ENCODE peak calls at places on chromosomes 6 and 20, in seven cellular contexts. T, F, O, Q, Z, K and J are unnamed samples.

GRCh38 chr6:141463237-141463977 is 669.3 kb upstream of the GJE1 start:
- DNase-seq in T (no peak), Q (no peak), O (no peak), K (no peak), F (no peak), Z (no peak), J (no peak)

GRCh38 chr20:25304025-25304549 is 56.2 kb downstream of the PYGB start:
- DNase-seq in K (no peak), Q (no peak), T (no peak), O (no peak), Z (no peak), F (no peak), J (no peak)

GRCh38 chr6:21331221-21331620 is 262.3 kb upstream of the SOX4 start:
- DNase-seq in O (no peak), K (no peak), T (no peak), Z (no peak), Q (no peak), F (no peak), J (no peak)

GRCh38 chr6:39956951-39957350 is 22.7 kb upstream of the MOCS1 start:
- DNase-seq in Z (no peak), O (no peak), F (no peak), K (no peak), Q (no peak), T (no peak), J (no peak)

GRCh38 chr6:4466769-4467480 is 309.3 kb upstream of the CDYL start:
- DNase-seq in Q (no peak), T (no peak), K (no peak), O (no peak), F (no peak), Z (no peak), J (peak)

GRCh38 chr20:56636701-56637100 is 7.6 kb downstream of the TFAP2C start:
- DNase-seq in T (no peak), O (no peak), Z (no peak), K (no peak), F (no peak), Q (no peak), J (no peak)

GRCh38 chr6:36947570-36948351 is 6.8 kb upstream of the PI16 start:
- DNase-seq in F (peak), T (no peak), Z (no peak), K (peak), Q (no peak), O (no peak), J (no peak)

GRCh38 chr6:156917213-156917612 is 140.0 kb downstream of the ARID1B start:
- DNase-seq in Z (no peak), Q (no peak), T (no peak), K (peak), O (no peak), F (no peak), J (no peak)

GRCh38 chr6:26270903-26271639 is 93.9 kb upstream of the BTN3A2 start:
- DNase-seq in K (no peak), Q (no peak), F (no peak), O (peak), Z (peak), T (no peak), J (no peak)

GRCh38 chr6:83252717-83253116 is 59.6 kb downstream of the RWDD2A start:
- DNase-seq in Q (no peak), F (no peak), K (no peak), T (no peak), O (no peak), Z (no peak), J (no peak)

GRCh38 chr20:32534661-32535240 is 50.4 kb downstream of the NOL4L start:
- DNase-seq in K (no peak), F (no peak), T (no peak), Z (no peak), Q (no peak), O (no peak), J (no peak)

GRCh38 chr6:162719528-162719927 is 8.0 kb downstream of the PRKN start:
- DNase-seq in T (no peak), K (no peak), Q (no peak), O (no peak), F (no peak), Z (no peak), J (no peak)

GRCh38 chr20:58075980-58076749 is 152.3 kb downstream of the ANKRD60 start:
- DNase-seq in Z (peak), Q (no peak), F (no peak), T (no peak), O (no peak), K (no peak), J (peak)

GRCh38 chr6:90466191-90466940 is 120.5 kb downstream of the MAP3K7 start:
- DNase-seq in T (no peak), K (peak), Z (no peak), Q (no peak), F (no peak), O (no peak), J (no peak)

GRCh38 chr6:137414599-137414998 is 79.6 kb downstream of the OLIG3 start:
- DNase-seq in Z (no peak), T (no peak), O (no peak), K (no peak), Q (no peak), F (no peak), J (no peak)

GRCh38 chr20:57791178-57791945 is 81.5 kb upstream of the PMEPA1 start:
- DNase-seq in T (no peak), Q (no peak), F (no peak), K (no peak), Z (no peak), O (no peak), J (no peak)

GRCh38 chr20:1338096-1338495 is 9.2 kb upstream of the SDCBP2 start:
- DNase-seq in K (no peak), T (no peak), F (no peak), O (no peak), Q (no peak), Z (no peak), J (no peak)

GRCh38 chr6:151387581-151387980 is 3.8 kb downstream of the ZBTB2 start:
- DNase-seq in O (no peak), K (no peak), Q (no peak), T (no peak), Z (no peak), F (no peak), J (no peak)

GRCh38 chr20:61759286-61760065 is 306.2 kb downstream of the TAF4 start:
- DNase-seq in T (no peak), K (no peak), F (no peak), Z (no peak), Q (no peak), O (no peak), J (no peak)

GRCh38 chr6:29200767-29201662 is 30.3 kb downstream of the OR2J2 start:
- DNase-seq in O (no peak), Z (no peak), F (no peak), T (no peak), Q (no peak), K (no peak), J (no peak)

GRCh38 chr20:22921595-22922421 is 113.3 kb upstream of the SSTR4 start:
- DNase-seq in O (no peak), K (peak), Z (no peak), Q (no peak), F (no peak), T (no peak), J (no peak)

GRCh38 chr6:53544500-53545308 is at the start of gene GCLC:
- DNase-seq in F (peak), T (peak), Z (peak), Q (peak), K (peak), O (peak), J (peak)

GRCh38 chr6:88823998-88824397 is 139.4 kb downstream of the RNGTT start:
- DNase-seq in O (no peak), F (no peak), Z (no peak), T (no peak), K (no peak), Q (peak), J (no peak)

GRCh38 chr6:4581468-4582420 is 194.5 kb upstream of the CDYL start:
- DNase-seq in O (no peak), F (no peak), K (no peak), T (no peak), Z (no peak), Q (no peak), J (no peak)

GRCh38 chr6:158972241-158973233 is 27.5 kb downstream of the RSPH3 start:
- DNase-seq in K (peak), F (peak), T (no peak), O (peak), Z (peak), Q (peak), J (no peak)

GRCh38 chr6:138103876-138104275 is 3.3 kb downstream of the PERP start:
- DNase-seq in T (no peak), O (no peak), F (no peak), Z (no peak), Q (no peak), K (no peak), J (no peak)

GRCh38 chr6:169169941-169170582 is 83.6 kb downstream of the THBS2 start:
- DNase-seq in F (no peak), O (no peak), Z (no peak), T (no peak), Q (no peak), K (no peak), J (no peak)

GRCh38 chr6:53793318-53793975 is 1.4 kb upstream of the LRRC1 start:
- DNase-seq in F (peak), K (no peak), O (no peak), Q (peak), Z (peak), T (no peak), J (peak)

GRCh38 chr20:55038684-55039083 is 563.3 kb downstream of the DOK5 start:
- DNase-seq in O (no peak), K (no peak), F (no peak), Z (no peak), T (no peak), Q (no peak), J (no peak)

GRCh38 chr6:154508573-154509375 is 1.7 kb downstream of the CNKSR3 start:
- DNase-seq in T (no peak), Q (peak), O (no peak), F (no peak), K (peak), Z (peak), J (peak)

GRCh38 chr6:139832493-139832892 is 458.0 kb upstream of the CITED2 start:
- DNase-seq in O (no peak), Q (no peak), Z (no peak), K (no peak), F (no peak), T (no peak), J (no peak)

GRCh38 chr6:35051393-35051792 is 89.7 kb downstream of the TCP11 start:
- DNase-seq in K (no peak), F (no peak), Q (no peak), T (no peak), Z (no peak), O (no peak), J (no peak)

GRCh38 chr6:35054106-35054742 is 86.9 kb downstream of the TCP11 start:
- DNase-seq in F (no peak), Q (no peak), T (no peak), K (no peak), O (no peak), Z (no peak), J (no peak)

GRCh38 chr6:35051997-35052583 is 89.0 kb downstream of the TCP11 start:
- DNase-seq in T (no peak), Z (no peak), O (no peak), F (no peak), Q (peak), K (no peak), J (no peak)

GRCh38 chr6:35053701-35054100 is 87.4 kb downstream of the TCP11 start:
- DNase-seq in F (no peak), Z (no peak), O (no peak), T (no peak), Q (no peak), K (no peak), J (no peak)

DNA sequence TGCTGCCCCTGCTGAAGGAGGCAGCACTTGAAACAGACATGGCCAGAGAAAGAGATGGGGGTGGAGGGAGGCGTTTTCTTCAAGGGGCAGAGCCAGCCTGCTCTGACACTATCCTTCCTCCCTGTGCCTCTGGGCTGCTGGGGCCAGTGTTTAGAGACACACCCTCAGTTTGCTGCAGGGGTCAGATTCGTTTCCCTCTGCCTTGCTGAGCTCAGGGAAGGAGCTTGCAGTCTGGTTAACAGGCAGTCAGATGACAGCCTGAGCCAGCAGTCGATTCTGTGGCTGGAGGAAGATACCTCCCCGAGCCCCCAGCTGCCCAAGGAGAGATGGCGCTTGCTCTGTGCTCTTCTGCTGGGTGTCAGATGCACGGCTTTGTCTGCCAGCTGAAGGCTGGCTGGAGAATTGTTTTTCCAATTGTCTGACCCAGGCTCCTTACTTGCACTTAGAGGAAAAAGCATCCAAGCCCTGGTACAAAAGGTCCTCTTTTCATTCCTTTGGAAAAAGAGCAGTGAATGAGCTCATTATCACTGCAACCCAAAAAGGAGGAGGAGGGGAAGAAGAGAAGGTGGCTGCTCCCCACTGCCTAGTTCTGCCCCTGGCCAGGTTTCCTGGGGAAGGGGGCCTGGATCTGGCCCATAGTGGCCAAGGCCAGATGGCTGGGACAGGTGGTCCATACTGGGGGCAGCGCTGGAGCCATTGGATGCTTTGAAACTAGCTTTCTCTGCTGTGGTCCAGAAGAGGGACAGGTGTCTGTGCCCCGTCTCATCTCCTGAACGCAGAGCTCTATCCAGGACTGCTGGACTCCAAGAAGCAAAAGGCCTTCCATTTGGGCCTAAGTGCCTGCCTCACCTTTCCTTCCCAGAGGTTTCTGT is 88.2 kb downstream of the TCP11 start:
- DNase-seq in T (no peak), O (no peak), F (no peak), Q (no peak), K (no peak), Z (no peak), J (no peak)
- TF ChIP-seq JUND in T (no peak), O (no peak), F (no peak), Q (no peak), K (no peak), Z (no peak), J (no peak)

GRCh38 chr6:47846752-47847151 is 64.9 kb downstream of the OPN5 start:
- DNase-seq in Q (no peak), Z (no peak), F (no peak), T (no peak), O (no peak), K (no peak), J (no peak)

GRCh38 chr6:47853766-47854165 is 71.9 kb downstream of the OPN5 start:
- DNase-seq in K (no peak), Z (no peak), T (no peak), O (no peak), Q (no peak), F (no peak), J (no peak)

GRCh38 chr6:47854996-47855395 is 73.2 kb downstream of the OPN5 start:
- DNase-seq in K (no peak), O (no peak), Z (no peak), T (no peak), F (no peak), Q (no peak), J (no peak)

DNA sequence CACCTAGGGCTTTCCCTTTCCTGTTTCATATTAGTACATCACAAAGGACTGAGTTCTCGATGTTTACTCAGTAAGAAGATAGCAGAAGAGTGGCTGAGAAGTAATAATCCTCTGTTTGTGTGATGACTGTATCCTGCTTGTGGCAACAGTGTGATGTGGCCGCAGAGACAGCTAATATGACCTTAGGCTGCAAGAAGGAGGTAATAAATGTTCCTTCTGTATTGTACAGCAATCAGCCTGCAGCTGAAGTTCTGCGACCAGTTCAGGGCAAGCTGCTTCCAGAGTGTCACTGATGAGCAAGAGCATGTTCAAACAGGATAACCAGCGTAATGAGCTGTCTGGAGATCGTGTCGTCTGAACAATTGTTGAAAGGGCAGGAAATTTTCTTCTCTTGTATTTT is 70.9 kb downstream of the OPN5 start:
- DNase-seq in Z (no peak), O (no peak), K (no peak), Q (no peak), F (no peak), T (no peak), J (no peak)
- TF ChIP-seq JUND in Z (no peak), O (no peak), K (no peak), Q (no peak), F (no peak), T (no peak), J (no peak)

GRCh38 chr20:2462484-2462883 is 8.1 kb downstream of the SNRPB start:
- DNase-seq in K (no peak), T (no peak), O (no peak), Z (no peak), F (no peak), Q (no peak), J (no peak)
- TF ChIP-seq JUND in K (no peak), T (no peak), O (no peak), Z (no peak), F (no peak), Q (no peak), J (no peak)

GRCh38 chr6:131084982-131085381 is 21.9 kb upstream of the EPB41L2 start:
- DNase-seq in T (no peak), Z (no peak), Q (peak), F (no peak), K (no peak), O (no peak), J (no peak)
- TF ChIP-seq JUND in T (no peak), Z (no peak), Q (no peak), F (no peak), K (no peak), O (no peak), J (no peak)

DNA sequence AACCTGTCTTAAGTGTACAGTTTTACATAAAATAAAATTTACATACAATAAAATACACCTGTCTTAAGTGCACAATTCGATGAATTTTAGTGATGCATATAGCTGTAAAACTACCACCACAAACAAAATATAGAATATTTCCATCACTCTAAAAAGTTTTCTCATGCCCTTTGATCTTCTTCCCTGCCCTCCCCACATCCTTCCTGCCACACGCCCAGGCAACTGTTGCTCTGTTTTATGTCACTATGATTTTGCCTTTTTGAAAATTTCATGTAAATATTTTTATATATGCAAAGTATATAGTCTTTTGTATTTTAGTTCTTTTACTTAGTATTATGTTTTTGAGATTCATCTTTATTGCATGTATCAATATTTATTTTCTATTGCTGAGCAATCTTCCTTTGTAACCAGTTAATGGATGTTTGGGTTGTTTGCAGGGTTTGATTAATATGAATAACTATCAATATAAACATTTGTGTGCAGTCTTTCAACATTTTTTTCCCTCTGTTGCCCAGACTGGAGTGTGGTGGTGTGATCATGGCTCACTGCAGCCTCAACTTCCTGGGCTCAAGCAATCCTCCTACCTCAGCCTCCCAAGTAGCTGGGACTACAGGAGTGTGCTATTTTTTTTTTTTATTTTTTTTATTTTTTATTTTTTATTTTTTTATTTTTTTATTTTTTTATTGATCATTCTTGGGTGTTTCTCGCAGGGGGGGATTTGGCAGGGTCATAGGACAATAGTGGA is 23.7 kb upstream of the SAMHD1 start:
- DNase-seq in K (no peak), Q (no peak), F (no peak), Z (no peak), O (no peak), T (no peak), J (no peak)
- TF ChIP-seq JUND in K (no peak), Q (no peak), F (no peak), Z (no peak), O (no peak), T (no peak), J (no peak)